ENCODE peak calls at places on chromosomes 5 and 9, in four cellular contexts. X, T, Q and H are unnamed samples. For H3K4me1 and H3K36me3, the result is how much of the 10 kb centered on the place peaks cover.

GRCh38 chr5:9288234-9288633 is 257.6 kb downstream of the SEMA5A start:
- DNase-seq in T (no peak), Q (no peak), X (no peak), H (peak)

GRCh38 chr5:156677963-156678362 is 172.1 kb upstream of the PPP1R2B start:
- DNase-seq in Q (no peak), X (no peak), T (no peak), H (peak)

GRCh38 chr9:77752566-77752965 is 104.4 kb upstream of the GNA14 start:
- DNase-seq in T (no peak), X (no peak), Q (peak), H (no peak)

GRCh38 chr5:32276173-32276853 is 36.4 kb downstream of the MTMR12 start:
- DNase-seq in Q (peak), T (no peak), X (no peak), H (no peak)

GRCh38 chr5:126976520-126977172 is 53.7 kb downstream of the MARCHF3 start:
- DNase-seq in T (no peak), X (no peak), Q (no peak), H (no peak)

GRCh38 chr9:94920439-94920951 is 194.0 kb downstream of the AOPEP start:
- DNase-seq in T (no peak), Q (peak), X (peak), H (peak)

GRCh38 chr9:87515086-87515485 is 17.4 kb downstream of the DAPK1 start:
- DNase-seq in T (no peak), Q (no peak), X (no peak), H (no peak)

GRCh38 chr5:141882594-141883183 is 4.5 kb upstream of the PCDH1 start:
- DNase-seq in X (no peak), Q (no peak), T (no peak), H (no peak)

GRCh38 chr5:145293716-145294115 is 541.4 kb downstream of the PRELID2 start:
- DNase-seq in X (no peak), T (no peak), Q (no peak), H (no peak)

GRCh38 chr9:85142461-85143401 is 473.2 kb downstream of the NTRK2 start:
- DNase-seq in T (no peak), X (no peak), Q (no peak), H (peak)

GRCh38 chr9:76321185-76321828 is 72.9 kb downstream of the RFK start:
- DNase-seq in Q (peak), X (no peak), T (no peak), H (no peak)

GRCh38 chr9:136248951-136249880 is 3.6 kb upstream of the QSOX2 start:
- DNase-seq in Q (no peak), T (no peak), X (no peak), H (no peak)

GRCh38 chr9:123090198-123090896 is 56.9 kb downstream of the GPR21 start:
- DNase-seq in Q (peak), X (no peak), T (no peak), H (no peak)

GRCh38 chr9:117546894-117547293 is 132.0 kb upstream of the ASTN2 start:
- DNase-seq in X (peak), T (no peak), Q (no peak), H (no peak)

GRCh38 chr9:21969011-21969935 is 24.9 kb downstream of the CDKN2A start:
- DNase-seq in Q (no peak), X (no peak), T (peak), H (no peak)

GRCh38 chr5:147989977-147990376 is 73.8 kb upstream of the SPINK5 start:
- DNase-seq in X (no peak), Q (no peak), T (no peak), H (no peak)

GRCh38 chr5:147986134-147986757 is 77.5 kb upstream of the SPINK5 start:
- DNase-seq in Q (no peak), T (no peak), X (no peak), H (no peak)

GRCh38 chr5:147985593-147985992 is 78.2 kb upstream of the SPINK5 start:
- DNase-seq in Q (no peak), X (no peak), T (no peak), H (no peak)

DNA sequence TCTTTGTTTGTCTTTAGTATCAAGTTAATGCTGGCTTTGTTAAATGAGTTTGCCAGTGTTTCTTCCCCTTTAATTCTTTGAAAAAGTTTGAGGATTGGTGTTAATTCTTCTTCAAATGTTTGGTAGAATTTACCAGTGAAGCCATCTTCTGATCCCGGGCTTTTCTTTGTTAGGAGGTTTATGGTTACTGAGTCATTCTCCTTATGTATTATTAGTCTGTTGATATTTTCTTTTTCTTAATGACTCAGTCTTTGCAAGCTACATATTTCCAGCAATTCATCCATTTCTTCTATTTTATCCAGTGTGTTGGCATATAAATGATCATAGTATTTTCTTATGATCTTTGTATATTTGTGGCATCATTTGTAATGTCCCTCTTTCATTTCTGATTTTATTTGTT is 74.5 kb upstream of the SPINK5 start:
- DNase-seq in X (no peak), T (no peak), Q (no peak), H (no peak)
- H3K4me1 ChIP-seq in X (under half), T (under half), Q (under half), H (under half)

GRCh38 chr9:98778711-98779530 is 17.4 kb downstream of the ANKS6 start:
- DNase-seq in X (no peak), T (no peak), Q (no peak), H (no peak)

GRCh38 chr9:98778251-98778650 is 18.1 kb downstream of the ANKS6 start:
- DNase-seq in T (no peak), Q (no peak), X (no peak), H (no peak)

GRCh38 chr9:98777618-98778017 is 18.7 kb downstream of the ANKS6 start:
- DNase-seq in Q (no peak), T (no peak), X (no peak), H (no peak)

GRCh38 chr9:98781588-98782383 is 14.6 kb downstream of the ANKS6 start:
- DNase-seq in Q (no peak), T (no peak), X (no peak), H (no peak)

GRCh38 chr9:98780059-98780749 is 16.2 kb downstream of the ANKS6 start:
- DNase-seq in X (no peak), Q (no peak), T (no peak), H (no peak)
- H3K36me3 ChIP-seq in X (under half), Q (under half), T (under half), H (under half)

DNA sequence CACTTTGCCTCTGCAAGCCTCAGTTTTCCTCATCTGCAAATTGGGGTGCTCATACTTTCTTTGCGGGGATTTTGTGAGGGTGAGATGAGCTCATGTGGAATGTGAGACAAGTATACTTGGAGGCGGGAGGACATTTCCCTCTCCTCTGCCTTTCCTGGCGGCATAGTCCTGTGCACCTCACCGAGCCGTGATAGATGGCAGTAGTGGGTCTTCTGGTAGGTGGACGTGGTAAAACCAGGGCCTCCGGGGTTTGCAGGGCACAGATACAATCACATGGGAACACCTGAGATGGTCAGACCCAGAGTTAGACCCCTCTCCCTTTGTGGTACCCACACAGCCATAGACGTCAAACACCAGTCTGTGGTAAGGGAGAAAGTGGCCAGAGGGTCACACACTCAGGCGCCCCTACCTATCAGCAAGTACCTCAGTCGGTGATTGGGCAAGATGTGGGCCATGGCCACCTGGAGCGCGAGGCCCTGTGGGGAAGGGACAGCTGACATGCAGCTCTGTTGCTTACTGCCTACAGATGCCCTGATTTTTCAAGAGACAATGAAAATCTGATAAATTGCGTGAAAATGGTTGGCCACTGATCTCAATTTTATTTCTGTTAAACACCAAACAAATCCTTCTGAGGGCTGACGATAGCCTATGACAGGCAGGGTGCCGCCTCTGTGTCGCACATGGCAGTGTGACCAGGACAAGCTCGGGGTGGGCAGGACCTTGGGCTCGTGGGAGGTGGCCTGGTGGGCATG is 9.9 kb downstream of the ERGIC1 start:
- DNase-seq in T (no peak), Q (no peak), X (no peak), H (no peak)
- H3K4me1 ChIP-seq in T (under half), Q (under half), X (under half), H (half or more)

GRCh38 chr9:88993327-88993726 is 2.1 kb downstream of the S1PR3 start:
- DNase-seq in Q (peak), X (peak), T (no peak), H (no peak)
- H3K36me3 ChIP-seq in Q (under half), X (under half), T (under half), H (under half)

GRCh38 chr9:37329576-37329975 is 92.9 kb upstream of the GRHPR start:
- DNase-seq in Q (peak), X (no peak), T (no peak), H (no peak)
- H3K4me1 ChIP-seq in Q (under half), X (under half), T (under half), H (under half)

GRCh38 chr5:383066-383465 is 59.9 kb upstream of the EXOC3 start:
- DNase-seq in X (no peak), Q (no peak), T (no peak), H (no peak)
- H3K36me3 ChIP-seq in X (under half), Q (under half), T (under half), H (under half)

DNA sequence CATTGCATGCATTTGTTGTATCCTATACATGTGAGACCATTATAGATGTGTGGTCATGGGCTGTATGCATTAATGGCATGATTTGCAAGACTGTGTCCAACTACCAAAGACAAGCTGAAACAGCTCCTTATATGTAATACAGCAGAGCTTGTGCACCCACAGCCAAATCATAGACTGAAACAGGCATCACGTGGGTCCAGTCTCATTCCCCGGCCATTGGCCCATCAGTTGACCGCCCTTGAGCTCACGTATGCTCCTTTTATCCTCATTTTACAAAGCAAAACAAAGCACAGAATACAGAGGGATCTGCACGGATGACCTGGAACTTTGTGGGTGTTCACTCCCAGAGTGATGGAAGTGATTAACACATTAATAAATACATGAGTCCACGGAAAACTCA is 109.1 kb downstream of the ROR2 start:
- DNase-seq in X (no peak), T (no peak), Q (no peak), H (no peak)
- H3K4me1 ChIP-seq in X (under half), T (under half), Q (under half), H (under half)

DNA sequence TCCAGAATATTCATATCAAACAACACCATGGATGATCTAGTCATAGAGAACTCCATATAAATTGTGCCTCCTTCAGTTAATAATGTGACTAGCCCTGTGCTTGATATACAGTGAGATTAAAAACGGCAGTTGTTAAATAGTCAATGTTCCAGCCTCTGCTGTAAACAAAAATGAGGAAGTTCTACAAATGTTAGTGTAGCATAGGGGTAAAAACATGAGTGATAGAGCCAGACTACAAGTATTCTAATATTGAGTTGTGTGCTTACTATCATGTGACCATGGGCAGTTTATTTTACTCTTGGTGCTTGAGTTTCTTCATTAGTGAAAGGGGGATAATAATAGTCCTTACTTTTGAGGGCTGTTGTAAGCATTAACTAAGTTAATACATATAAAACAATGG is 43.3 kb upstream of the SLCO6A1 start:
- DNase-seq in T (no peak), X (no peak), Q (no peak), H (no peak)
- H3K36me3 ChIP-seq in T (under half), X (under half), Q (under half), H (under half)

GRCh38 chr9:27429436-27429835 is 94.7 kb upstream of the IFNK start:
- DNase-seq in X (no peak), Q (no peak), T (no peak), H (no peak)
- H3K4me1 ChIP-seq in X (under half), Q (under half), T (under half), H (under half)